ENCODE peak calls at places on chromosome 6, in nine cellular contexts. One of them, this sample, is unnamed. For H3K4me1, the result is how much of the 10 kb centered on the place peaks cover.

GRCh38 chr6:10725716-10726115 is 2.8 kb downstream of the TMEM14C start:
- DNase-seq in Peyer's patch: no peak
- DNase-seq in psoas muscle: no peak
- DNase-seq in IMR-90: no peak
- DNase-seq in PC-9: no peak
- DNase-seq in A549: no peak
- DNase-seq in mesenchymal stem cell: no peak
- DNase-seq in ovary: no peak
- DNase-seq in neuronal stem cell: no peak
- DNase-seq in this sample: no peak

GRCh38 chr6:27312146-27312949 is at the start of gene POM121L2:
- DNase-seq in ovary: peak
- DNase-seq in PC-9: peak
- DNase-seq in A549: peak
- DNase-seq in Peyer's patch: peak
- DNase-seq in IMR-90: peak
- DNase-seq in neuronal stem cell: no peak
- DNase-seq in mesenchymal stem cell: peak
- DNase-seq in psoas muscle: no peak
- DNase-seq in this sample: peak

GRCh38 chr6:168599769-168600330 is 158.9 kb downstream of the SMOC2 start:
- DNase-seq in ovary: no peak
- DNase-seq in neuronal stem cell: no peak
- DNase-seq in mesenchymal stem cell: no peak
- DNase-seq in PC-9: no peak
- DNase-seq in IMR-90: no peak
- DNase-seq in psoas muscle: no peak
- DNase-seq in A549: no peak
- DNase-seq in Peyer's patch: no peak
- DNase-seq in this sample: no peak

GRCh38 chr6:35343092-35343834 is 905 bp downstream of the PPARD start:
- DNase-seq in ovary: peak
- DNase-seq in A549: no peak
- DNase-seq in neuronal stem cell: no peak
- DNase-seq in mesenchymal stem cell: no peak
- DNase-seq in PC-9: no peak
- DNase-seq in Peyer's patch: peak
- DNase-seq in psoas muscle: peak
- DNase-seq in IMR-90: peak
- DNase-seq in this sample: peak

GRCh38 chr6:80553071-80553740 is 446.7 kb downstream of the BCKDHB start:
- DNase-seq in mesenchymal stem cell: no peak
- DNase-seq in A549: no peak
- DNase-seq in Peyer's patch: no peak
- DNase-seq in IMR-90: no peak
- DNase-seq in psoas muscle: no peak
- DNase-seq in neuronal stem cell: peak
- DNase-seq in ovary: no peak
- DNase-seq in PC-9: no peak
- DNase-seq in this sample: no peak

GRCh38 chr6:160337301-160337700 is 10.9 kb upstream of the SLC22A3 start:
- DNase-seq in Peyer's patch: no peak
- DNase-seq in IMR-90: no peak
- DNase-seq in neuronal stem cell: no peak
- DNase-seq in ovary: no peak
- DNase-seq in psoas muscle: no peak
- DNase-seq in mesenchymal stem cell: no peak
- DNase-seq in PC-9: peak
- DNase-seq in A549: no peak
- DNase-seq in this sample: no peak

GRCh38 chr6:109322825-109323580 is 59.3 kb downstream of the CD164 start:
- DNase-seq in A549: no peak
- DNase-seq in Peyer's patch: peak
- DNase-seq in ovary: no peak
- DNase-seq in psoas muscle: no peak
- DNase-seq in PC-9: no peak
- DNase-seq in IMR-90: no peak
- DNase-seq in mesenchymal stem cell: no peak
- DNase-seq in neuronal stem cell: no peak
- DNase-seq in this sample: peak

GRCh38 chr6:40152196-40152595 is 217.9 kb upstream of the MOCS1 start:
- DNase-seq in Peyer's patch: no peak
- DNase-seq in mesenchymal stem cell: no peak
- DNase-seq in IMR-90: no peak
- DNase-seq in neuronal stem cell: no peak
- DNase-seq in ovary: no peak
- DNase-seq in PC-9: no peak
- DNase-seq in A549: no peak
- DNase-seq in psoas muscle: no peak
- DNase-seq in this sample: no peak

GRCh38 chr6:156877126-156877863 is 100.1 kb downstream of the ARID1B start:
- DNase-seq in A549: no peak
- DNase-seq in IMR-90: no peak
- DNase-seq in Peyer's patch: no peak
- DNase-seq in psoas muscle: peak
- DNase-seq in ovary: no peak
- DNase-seq in mesenchymal stem cell: no peak
- DNase-seq in PC-9: no peak
- DNase-seq in neuronal stem cell: no peak
- DNase-seq in this sample: no peak

GRCh38 chr6:51360287-51360686 is 541.6 kb downstream of the TFAP2B start:
- DNase-seq in A549: no peak
- DNase-seq in IMR-90: no peak
- DNase-seq in Peyer's patch: no peak
- DNase-seq in neuronal stem cell: no peak
- DNase-seq in psoas muscle: no peak
- DNase-seq in ovary: no peak
- DNase-seq in mesenchymal stem cell: no peak
- DNase-seq in PC-9: no peak
- DNase-seq in this sample: no peak

GRCh38 chr6:132865364-132865763 is 51.0 kb downstream of the RPS12 start:
- DNase-seq in neuronal stem cell: no peak
- DNase-seq in IMR-90: no peak
- DNase-seq in Peyer's patch: no peak
- DNase-seq in psoas muscle: no peak
- DNase-seq in PC-9: no peak
- DNase-seq in A549: no peak
- DNase-seq in mesenchymal stem cell: no peak
- DNase-seq in ovary: no peak
- DNase-seq in this sample: no peak

GRCh38 chr6:88490865-88491264 is 324.7 kb upstream of the CNR1 start:
- DNase-seq in psoas muscle: no peak
- DNase-seq in Peyer's patch: no peak
- DNase-seq in neuronal stem cell: no peak
- DNase-seq in PC-9: no peak
- DNase-seq in IMR-90: no peak
- DNase-seq in mesenchymal stem cell: no peak
- DNase-seq in A549: no peak
- DNase-seq in ovary: no peak
- DNase-seq in this sample: no peak

GRCh38 chr6:41442800-41443501 is 103.2 kb upstream of the FOXP4 start:
- DNase-seq in psoas muscle: peak
- DNase-seq in Peyer's patch: no peak
- DNase-seq in neuronal stem cell: no peak
- DNase-seq in IMR-90: peak
- DNase-seq in mesenchymal stem cell: peak
- DNase-seq in ovary: peak
- DNase-seq in PC-9: no peak
- DNase-seq in A549: no peak
- DNase-seq in this sample: no peak

GRCh38 chr6:148495029-148495428 is 152.4 kb downstream of the SASH1 start:
- DNase-seq in ovary: no peak
- DNase-seq in PC-9: no peak
- DNase-seq in psoas muscle: no peak
- DNase-seq in mesenchymal stem cell: no peak
- DNase-seq in IMR-90: no peak
- DNase-seq in A549: no peak
- DNase-seq in Peyer's patch: no peak
- DNase-seq in neuronal stem cell: no peak
- DNase-seq in this sample: no peak

GRCh38 chr6:90217621-90218496 is 78.8 kb downstream of the BACH2 start:
- DNase-seq in A549: peak
- DNase-seq in ovary: no peak
- DNase-seq in Peyer's patch: no peak
- DNase-seq in PC-9: no peak
- DNase-seq in psoas muscle: no peak
- DNase-seq in IMR-90: no peak
- DNase-seq in mesenchymal stem cell: no peak
- DNase-seq in neuronal stem cell: no peak
- DNase-seq in this sample: peak

GRCh38 chr6:85574932-85575598 is 18.6 kb downstream of the SNX14 start:
- DNase-seq in neuronal stem cell: no peak
- DNase-seq in mesenchymal stem cell: peak
- DNase-seq in psoas muscle: no peak
- DNase-seq in IMR-90: peak
- DNase-seq in PC-9: no peak
- DNase-seq in ovary: no peak
- DNase-seq in Peyer's patch: no peak
- DNase-seq in A549: no peak
- DNase-seq in this sample: no peak

GRCh38 chr6:163588211-163588919 is 173.8 kb downstream of the QKI start:
- DNase-seq in mesenchymal stem cell: peak
- DNase-seq in psoas muscle: peak
- DNase-seq in neuronal stem cell: no peak
- DNase-seq in PC-9: no peak
- DNase-seq in A549: no peak
- DNase-seq in IMR-90: peak
- DNase-seq in Peyer's patch: no peak
- DNase-seq in ovary: no peak
- DNase-seq in this sample: no peak

GRCh38 chr6:38427492-38428210 is 212.1 kb downstream of the BTBD9 start:
- DNase-seq in IMR-90: no peak
- DNase-seq in neuronal stem cell: no peak
- DNase-seq in ovary: no peak
- DNase-seq in A549: no peak
- DNase-seq in PC-9: no peak
- DNase-seq in mesenchymal stem cell: no peak
- DNase-seq in Peyer's patch: no peak
- DNase-seq in psoas muscle: no peak
- DNase-seq in this sample: no peak

GRCh38 chr6:71533939-71534379 is 245.3 kb downstream of the OGFRL1 start:
- DNase-seq in psoas muscle: no peak
- DNase-seq in Peyer's patch: no peak
- DNase-seq in A549: peak
- DNase-seq in mesenchymal stem cell: peak
- DNase-seq in ovary: no peak
- DNase-seq in neuronal stem cell: no peak
- DNase-seq in PC-9: no peak
- DNase-seq in IMR-90: peak
- DNase-seq in this sample: no peak

GRCh38 chr6:149368065-149368464 is 32.0 kb upstream of the SUMO4 start:
- DNase-seq in psoas muscle: no peak
- DNase-seq in IMR-90: no peak
- DNase-seq in mesenchymal stem cell: no peak
- DNase-seq in PC-9: no peak
- DNase-seq in A549: no peak
- DNase-seq in Peyer's patch: no peak
- DNase-seq in ovary: no peak
- DNase-seq in neuronal stem cell: no peak
- DNase-seq in this sample: no peak

GRCh38 chr6:135990437-135990836 is 138.9 kb downstream of the PDE7B start:
- DNase-seq in neuronal stem cell: no peak
- DNase-seq in psoas muscle: no peak
- DNase-seq in A549: no peak
- DNase-seq in ovary: no peak
- DNase-seq in IMR-90: no peak
- DNase-seq in mesenchymal stem cell: no peak
- DNase-seq in Peyer's patch: no peak
- DNase-seq in PC-9: no peak
- DNase-seq in this sample: no peak

GRCh38 chr6:141443668-141444067 is 689.1 kb upstream of the GJE1 start:
- DNase-seq in ovary: no peak
- DNase-seq in Peyer's patch: no peak
- DNase-seq in mesenchymal stem cell: no peak
- DNase-seq in PC-9: no peak
- DNase-seq in IMR-90: peak
- DNase-seq in A549: no peak
- DNase-seq in psoas muscle: no peak
- DNase-seq in neuronal stem cell: no peak
- DNase-seq in this sample: no peak

GRCh38 chr6:42454428-42454791 is 2.7 kb upstream of the TRERF1 start:
- DNase-seq in PC-9: no peak
- DNase-seq in mesenchymal stem cell: peak
- DNase-seq in neuronal stem cell: peak
- DNase-seq in ovary: no peak
- DNase-seq in psoas muscle: peak
- DNase-seq in A549: no peak
- DNase-seq in IMR-90: no peak
- DNase-seq in Peyer's patch: no peak
- DNase-seq in this sample: peak
- H3K27ac ChIP-seq in PC-9: no peak
- H3K27ac ChIP-seq in mesenchymal stem cell: no peak
- H3K27ac ChIP-seq in neuronal stem cell: peak
- H3K27ac ChIP-seq in ovary: no peak
- H3K27ac ChIP-seq in psoas muscle: no peak
- H3K27ac ChIP-seq in A549: no peak
- H3K27ac ChIP-seq in IMR-90: no peak
- H3K27ac ChIP-seq in Peyer's patch: peak
- H3K27ac ChIP-seq in this sample: no peak

GRCh38 chr6:101907356-101908217 is 514.1 kb downstream of the GRIK2 start:
- DNase-seq in A549: no peak
- DNase-seq in neuronal stem cell: no peak
- DNase-seq in PC-9: no peak
- DNase-seq in IMR-90: no peak
- DNase-seq in Peyer's patch: no peak
- DNase-seq in psoas muscle: no peak
- DNase-seq in mesenchymal stem cell: no peak
- DNase-seq in ovary: no peak
- DNase-seq in this sample: no peak
- H3K4me3 ChIP-seq in A549: no peak
- H3K4me3 ChIP-seq in neuronal stem cell: no peak
- H3K4me3 ChIP-seq in PC-9: no peak
- H3K4me3 ChIP-seq in IMR-90: no peak
- H3K4me3 ChIP-seq in Peyer's patch: no peak
- H3K4me3 ChIP-seq in psoas muscle: no peak
- H3K4me3 ChIP-seq in mesenchymal stem cell: no peak
- H3K4me3 ChIP-seq in ovary: no peak
- H3K4me3 ChIP-seq in this sample: no peak

GRCh38 chr6:111614833-111615582 is 9.3 kb upstream of the TRAF3IP2 start:
- DNase-seq in PC-9: no peak
- DNase-seq in A549: no peak
- DNase-seq in Peyer's patch: no peak
- DNase-seq in neuronal stem cell: no peak
- DNase-seq in IMR-90: no peak
- DNase-seq in ovary: no peak
- DNase-seq in mesenchymal stem cell: peak
- DNase-seq in psoas muscle: no peak
- DNase-seq in this sample: no peak
- H3K4me1 ChIP-seq in PC-9: under half
- H3K4me1 ChIP-seq in A549: under half
- H3K4me1 ChIP-seq in Peyer's patch: under half
- H3K4me1 ChIP-seq in neuronal stem cell: under half
- H3K4me1 ChIP-seq in IMR-90: under half
- H3K4me1 ChIP-seq in ovary: under half
- H3K4me1 ChIP-seq in mesenchymal stem cell: under half
- H3K4me1 ChIP-seq in psoas muscle: under half
- H3K4me1 ChIP-seq in this sample: under half

DNA sequence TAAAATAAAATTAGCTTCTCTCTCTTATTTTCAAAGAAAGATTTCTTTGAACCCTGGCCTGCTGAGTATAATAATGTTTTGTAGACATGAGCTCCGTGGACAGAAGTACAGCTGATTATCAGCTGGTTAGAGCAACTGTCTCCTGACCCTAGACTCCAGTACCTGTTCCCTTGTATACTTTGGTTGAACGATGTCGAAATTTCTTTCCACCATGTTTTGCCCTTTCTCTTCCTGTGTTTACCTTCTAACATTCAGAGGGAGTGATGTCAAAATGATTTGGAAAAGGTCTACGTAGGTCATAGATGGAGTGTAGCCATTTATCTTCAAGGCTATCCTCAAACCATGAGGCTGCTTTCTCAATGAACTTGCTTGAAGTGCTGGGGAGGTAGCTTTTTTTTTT is 16.8 kb upstream of the ADTRP start:
- DNase-seq in Peyer's patch: no peak
- DNase-seq in neuronal stem cell: no peak
- DNase-seq in ovary: no peak
- DNase-seq in mesenchymal stem cell: peak
- DNase-seq in IMR-90: no peak
- DNase-seq in PC-9: no peak
- DNase-seq in psoas muscle: no peak
- DNase-seq in A549: no peak
- DNase-seq in this sample: no peak
- H3K27ac ChIP-seq in Peyer's patch: peak
- H3K27ac ChIP-seq in neuronal stem cell: no peak
- H3K27ac ChIP-seq in ovary: peak
- H3K27ac ChIP-seq in mesenchymal stem cell: peak
- H3K27ac ChIP-seq in IMR-90: no peak
- H3K27ac ChIP-seq in PC-9: no peak
- H3K27ac ChIP-seq in psoas muscle: no peak
- H3K27ac ChIP-seq in A549: peak
- H3K27ac ChIP-seq in this sample: peak

This sample was measured in left lung.